ENCODE peak calls at places on chromosome 20, in seven cellular contexts. J, H, D, E, T, X and F are unnamed samples.

GRCh38 chr20:40942015-40942414 is 86.6 kb upstream of the TOP1 start:
- DNase-seq in J (no peak), H (no peak), D (no peak), E (no peak), T (no peak), X (no peak), F (no peak)

GRCh38 chr20:48618052-48618451 is 209.7 kb downstream of the PREX1 start:
- DNase-seq in J (no peak), H (no peak), D (no peak), E (no peak), T (no peak), X (no peak), F (no peak)

GRCh38 chr20:5652626-5653573 is 97.3 kb upstream of the SHLD1 start:
- DNase-seq in J (peak; percentile 67), H (no peak), D (no peak), E (no peak), T (no peak), X (no peak), F (no peak)

GRCh38 chr20:1900321-1900791 is 5.1 kb downstream of the SIRPA start:
- DNase-seq in J (peak; percentile 65), H (no peak), D (no peak), E (peak; percentile 29), T (no peak), X (peak; percentile 45), F (no peak)

GRCh38 chr20:38559764-38560163 is 21.2 kb upstream of the ADIG start:
- DNase-seq in J (no peak), H (no peak), D (no peak), E (no peak), T (no peak), X (no peak), F (no peak)

GRCh38 chr20:57390604-57391438 is at the start of gene RBM38:
- DNase-seq in J (peak; percentile 34), H (peak; percentile 83), D (peak; percentile 70), E (peak; percentile 45), T (peak; percentile 62), X (peak; percentile 64), F (no peak)

GRCh38 chr20:34997171-34997570 is 41.5 kb downstream of the MYH7B start:
- DNase-seq in J (no peak), H (no peak), D (no peak), E (no peak), T (no peak), X (no peak), F (no peak)

GRCh38 chr20:48815537-48815936 is 12.3 kb downstream of the PREX1 start:
- DNase-seq in J (no peak), H (no peak), D (no peak), E (no peak), T (no peak), X (no peak), F (no peak)

GRCh38 chr20:4441191-4441590 is 280.5 kb upstream of the PRND start:
- DNase-seq in J (no peak), H (no peak), D (no peak), E (no peak), T (no peak), X (no peak), F (no peak)

GRCh38 chr20:37071481-37071911 is 24.3 kb downstream of the RBL1 start:
- DNase-seq in J (peak; percentile 85), H (peak; percentile 28), D (peak; percentile 6), E (no peak), T (no peak), X (no peak), F (no peak)

GRCh38 chr20:40493071-40493470 is 196.0 kb downstream of the MAFB start:
- DNase-seq in J (peak; percentile 28), H (no peak), D (no peak), E (no peak), T (no peak), X (peak; percentile 45), F (no peak)

GRCh38 chr20:62178316-62179161 is 4.3 kb upstream of the MTG2 start:
- DNase-seq in J (no peak), H (no peak), D (no peak), E (no peak), T (no peak), X (no peak), F (no peak)

GRCh38 chr20:1438361-1438760 is 28.3 kb downstream of the NSFL1C start:
- DNase-seq in J (no peak), H (no peak), D (no peak), E (no peak), T (no peak), X (no peak), F (no peak)

GRCh38 chr20:56443654-56444540 is 24.5 kb upstream of the RTF2 start:
- DNase-seq in J (no peak), H (no peak), D (no peak), E (no peak), T (no peak), X (no peak), F (no peak)

GRCh38 chr20:32945710-32946221 is 58.5 kb downstream of the SUN5 start:
- DNase-seq in J (peak; percentile 4), H (no peak), D (no peak), E (no peak), T (no peak), X (no peak), F (no peak)

GRCh38 chr20:62995898-62996595 is 10.7 kb downstream of the BHLHE23 start:
- DNase-seq in J (no peak), H (no peak), D (no peak), E (no peak), T (no peak), X (no peak), F (no peak)

GRCh38 chr20:41329435-41330342 is 10.9 kb upstream of the LPIN3 start:
- DNase-seq in J (peak; percentile 95), H (peak; percentile 64), D (peak; percentile 45), E (no peak), T (peak; percentile 6), X (no peak), F (peak; percentile 77)

GRCh38 chr20:60048634-60049578 is 90.7 kb downstream of the CDH26 start:
- DNase-seq in J (no peak), H (no peak), D (no peak), E (no peak), T (no peak), X (no peak), F (no peak)

GRCh38 chr20:16064991-16065707 is 508.1 kb downstream of the KIF16B start:
- DNase-seq in J (no peak), H (no peak), D (no peak), E (no peak), T (no peak), X (no peak), F (no peak)

GRCh38 chr20:50379049-50379990 is 130.9 kb upstream of the PTPN1 start:
- DNase-seq in J (peak; percentile 43), H (no peak), D (no peak), E (no peak), T (no peak), X (peak; percentile 81), F (peak; percentile 44)

GRCh38 chr20:55160022-55160421 is 684.6 kb downstream of the DOK5 start:
- DNase-seq in J (peak; percentile 54), H (no peak), D (no peak), E (no peak), T (no peak), X (no peak), F (no peak)

GRCh38 chr20:2264118-2264517 is 31.7 kb upstream of the TGM3 start:
- DNase-seq in J (no peak), H (no peak), D (no peak), E (no peak), T (no peak), X (no peak), F (no peak)

GRCh38 chr20:46588532-46589509 is 38.4 kb upstream of the OCSTAMP start:
- DNase-seq in J (no peak), H (no peak), D (no peak), E (no peak), T (no peak), X (no peak), F (no peak)

GRCh38 chr20:59785118-59785959 is 148.1 kb downstream of the SYCP2 start:
- DNase-seq in J (no peak), H (peak; percentile 8), D (no peak), E (no peak), T (no peak), X (no peak), F (no peak)

GRCh38 chr20:62740286-62741141 is 31.9 kb downstream of the NTSR1 start:
- DNase-seq in J (peak; percentile 91), H (peak; percentile 78), D (peak; percentile 77), E (no peak), T (peak; percentile 57), X (no peak), F (peak; percentile 88)

GRCh38 chr20:33890557-33890956 is 79.4 kb downstream of the CHMP4B start:
- DNase-seq in J (no peak), H (no peak), D (no peak), E (no peak), T (no peak), X (no peak), F (no peak)

GRCh38 chr20:25057234-25058050 is 497 bp downstream of the ACSS1 start:
- DNase-seq in J (peak; percentile 56), H (peak; percentile 75), D (peak; percentile 73), E (peak; percentile 63), T (peak; percentile 46), X (peak; percentile 19), F (no peak)

GRCh38 chr20:63744574-63745423 is 5.2 kb downstream of the SLC2A4RG start:
- DNase-seq in J (no peak), H (no peak), D (no peak), E (no peak), T (no peak), X (no peak), F (no peak)

GRCh38 chr20:11274137-11274536 is 600.3 kb upstream of the JAG1 start:
- DNase-seq in J (peak; percentile 81), H (no peak), D (no peak), E (no peak), T (no peak), X (peak; percentile 63), F (no peak)

GRCh38 chr20:61765871-61766654 is 299.6 kb downstream of the TAF4 start:
- DNase-seq in J (no peak), H (no peak), D (no peak), E (no peak), T (no peak), X (no peak), F (no peak)

GRCh38 chr20:36217226-36217625 is 19.1 kb upstream of the AAR2 start:
- DNase-seq in J (no peak), H (no peak), D (no peak), E (no peak), T (no peak), X (no peak), F (no peak)

GRCh38 chr20:58649288-58650180 is 1.5 kb upstream of the STX16 start:
- DNase-seq in J (no peak), H (peak; percentile 50), D (peak; percentile 32), E (no peak), T (peak; percentile 34), X (no peak), F (no peak)

GRCh38 chr20:38113401-38114325 is 51.4 kb downstream of the TGM2 start:
- DNase-seq in J (no peak), H (no peak), D (no peak), E (no peak), T (no peak), X (peak; percentile 10), F (no peak)

GRCh38 chr20:14963262-14963663 is 625.9 kb upstream of the FLRT3 start:
- DNase-seq in J (peak; percentile 88), H (no peak), D (no peak), E (no peak), T (no peak), X (no peak), F (no peak)

GRCh38 chr20:11454966-11455799 is 462.5 kb upstream of the BTBD3 start:
- DNase-seq in J (peak; percentile 86), H (no peak), D (no peak), E (no peak), T (no peak), X (no peak), F (no peak)

GRCh38 chr20:34037121-34037520 is 43.4 kb downstream of the RALY start:
- DNase-seq in J (peak; percentile 8), H (peak; percentile 51), D (peak; percentile 34), E (no peak), T (peak; percentile 31), X (no peak), F (no peak)